ENCODE peak calls at places on chromosomes 6 and 20, in four cellular contexts. One of them, this sample, is unnamed.

GRCh38 chr20:50569864-50570836 is 60.0 kb downstream of the PTPN1 start:
- DNase-seq in activated CD4-positive, alpha-beta T cell treated with anti-CD3 and anti-CD28 coated beads, Interleukin-2, amount 50 U/mL, for 48 hours: peak; percentile 61
- DNase-seq in esophagus squamous epithelium: no peak
- DNase-seq in NCI-H2081: no peak
- DNase-seq in this sample: no peak

GRCh38 chr20:53580376-53581111 is 13.1 kb downstream of the ZNF217 start:
- DNase-seq in esophagus squamous epithelium: no peak
- DNase-seq in NCI-H2081: no peak
- DNase-seq in activated CD4-positive, alpha-beta T cell treated with anti-CD3 and anti-CD28 coated beads, Interleukin-2, amount 50 U/mL, for 48 hours: no peak
- DNase-seq in this sample: no peak

GRCh38 chr6:158145940-158146339 is 22.1 kb downstream of the SERAC1 start:
- DNase-seq in NCI-H2081: no peak
- DNase-seq in activated CD4-positive, alpha-beta T cell treated with anti-CD3 and anti-CD28 coated beads, Interleukin-2, amount 50 U/mL, for 48 hours: no peak
- DNase-seq in esophagus squamous epithelium: no peak
- DNase-seq in this sample: no peak

GRCh38 chr6:34056301-34056700 is 89.6 kb downstream of the GRM4 start:
- DNase-seq in activated CD4-positive, alpha-beta T cell treated with anti-CD3 and anti-CD28 coated beads, Interleukin-2, amount 50 U/mL, for 48 hours: peak; percentile 41
- DNase-seq in NCI-H2081: no peak
- DNase-seq in esophagus squamous epithelium: no peak
- DNase-seq in this sample: no peak

GRCh38 chr6:170451762-170452651 is 101.1 kb downstream of the PSMB1 start:
- DNase-seq in activated CD4-positive, alpha-beta T cell treated with anti-CD3 and anti-CD28 coated beads, Interleukin-2, amount 50 U/mL, for 48 hours: no peak
- DNase-seq in esophagus squamous epithelium: no peak
- DNase-seq in NCI-H2081: no peak
- DNase-seq in this sample: no peak

GRCh38 chr6:47153066-47153755 is 111.1 kb upstream of the ADGRF1 start:
- DNase-seq in activated CD4-positive, alpha-beta T cell treated with anti-CD3 and anti-CD28 coated beads, Interleukin-2, amount 50 U/mL, for 48 hours: no peak
- DNase-seq in NCI-H2081: no peak
- DNase-seq in esophagus squamous epithelium: no peak
- DNase-seq in this sample: no peak

GRCh38 chr6:131966443-131966842 is 15.3 kb upstream of the CCN2 start:
- DNase-seq in esophagus squamous epithelium: no peak
- DNase-seq in activated CD4-positive, alpha-beta T cell treated with anti-CD3 and anti-CD28 coated beads, Interleukin-2, amount 50 U/mL, for 48 hours: no peak
- DNase-seq in NCI-H2081: no peak
- DNase-seq in this sample: no peak

GRCh38 chr6:144922120-144922722 is 637.1 kb downstream of the UTRN start:
- DNase-seq in esophagus squamous epithelium: no peak
- DNase-seq in activated CD4-positive, alpha-beta T cell treated with anti-CD3 and anti-CD28 coated beads, Interleukin-2, amount 50 U/mL, for 48 hours: no peak
- DNase-seq in NCI-H2081: no peak
- DNase-seq in this sample: no peak

GRCh38 chr6:137801352-137802088 is 65.5 kb upstream of the TNFAIP3 start:
- DNase-seq in esophagus squamous epithelium: no peak
- DNase-seq in NCI-H2081: no peak
- DNase-seq in activated CD4-positive, alpha-beta T cell treated with anti-CD3 and anti-CD28 coated beads, Interleukin-2, amount 50 U/mL, for 48 hours: no peak
- DNase-seq in this sample: no peak

GRCh38 chr6:35725721-35726438 is 11.0 kb upstream of the ARMC12 start:
- DNase-seq in esophagus squamous epithelium: no peak
- DNase-seq in activated CD4-positive, alpha-beta T cell treated with anti-CD3 and anti-CD28 coated beads, Interleukin-2, amount 50 U/mL, for 48 hours: peak; percentile 43
- DNase-seq in NCI-H2081: no peak
- DNase-seq in this sample: no peak

GRCh38 chr6:129730477-129731165 is 20.6 kb upstream of the ARHGAP18 start:
- DNase-seq in NCI-H2081: peak; percentile 52
- DNase-seq in activated CD4-positive, alpha-beta T cell treated with anti-CD3 and anti-CD28 coated beads, Interleukin-2, amount 50 U/mL, for 48 hours: no peak
- DNase-seq in esophagus squamous epithelium: no peak
- DNase-seq in this sample: no peak

GRCh38 chr6:1136415-1136774 is 175.5 kb upstream of the FOXQ1 start:
- DNase-seq in activated CD4-positive, alpha-beta T cell treated with anti-CD3 and anti-CD28 coated beads, Interleukin-2, amount 50 U/mL, for 48 hours: no peak
- DNase-seq in esophagus squamous epithelium: no peak
- DNase-seq in NCI-H2081: no peak
- DNase-seq in this sample: no peak

GRCh38 chr6:44828780-44829179 is 441.3 kb downstream of the CDC5L start:
- DNase-seq in esophagus squamous epithelium: no peak
- DNase-seq in NCI-H2081: no peak
- DNase-seq in activated CD4-positive, alpha-beta T cell treated with anti-CD3 and anti-CD28 coated beads, Interleukin-2, amount 50 U/mL, for 48 hours: no peak
- DNase-seq in this sample: no peak

GRCh38 chr6:51844391-51844735 is 243.1 kb downstream of the PKHD1 start:
- DNase-seq in esophagus squamous epithelium: no peak
- DNase-seq in NCI-H2081: peak; percentile 44
- DNase-seq in activated CD4-positive, alpha-beta T cell treated with anti-CD3 and anti-CD28 coated beads, Interleukin-2, amount 50 U/mL, for 48 hours: no peak
- DNase-seq in this sample: no peak

This sample was measured in cortex of kidney.